ENCODE peak calls at places on chromosomes 12 and 14, in seven cellular contexts. J is head of caudate nucleus; R is stimulated activated CD4-positive, alpha-beta T cell treated with anti-CD3 and anti-CD28 coated beads, Interleukin-2, amount 100 ng/mL, for 48 hours; A is left cardiac atrium; C is neural crest cell; S is dorsolateral prefrontal cortex; K is neural progenitor cell. Q is an unnamed sample.

GRCh38 chr12:118608770-118609344 is 232.5 kb downstream of the SUDS3 start:
- DNase-seq in A (no peak), R (no peak), C (no peak), S (no peak), K (no peak), J (no peak), Q (no peak)

GRCh38 chr14:92657457-92658142 is 90.8 kb downstream of the LGMN start:
- DNase-seq in R (no peak), A (peak), K (no peak), J (peak), S (no peak), C (no peak), Q (peak)

GRCh38 chr14:103031566-103031911 is 25.8 kb downstream of the CDC42BPB start:
- DNase-seq in J (no peak), A (no peak), C (no peak), R (no peak), K (no peak), S (no peak), Q (no peak)

GRCh38 chr12:131795688-131796410 is 32.3 kb upstream of the MMP17 start:
- DNase-seq in K (no peak), J (no peak), C (no peak), R (no peak), S (no peak), A (no peak), Q (no peak)

GRCh38 chr14:103801459-103801858 is 45.9 kb downstream of the PPP1R13B start:
- DNase-seq in R (no peak), A (no peak), J (peak), S (no peak), K (no peak), C (no peak), Q (no peak)

GRCh38 chr12:115926037-115926670 is 351.3 kb downstream of the MED13L start:
- DNase-seq in K (no peak), A (no peak), J (no peak), S (no peak), C (no peak), R (no peak), Q (no peak)

GRCh38 chr14:101365329-101366158 is 195.8 kb upstream of the DIO3 start:
- DNase-seq in S (no peak), J (no peak), K (peak), C (no peak), A (no peak), R (no peak), Q (no peak)

GRCh38 chr12:1993871-1994371 is 10.3 kb downstream of the DCP1B start:
- DNase-seq in R (no peak), S (no peak), J (no peak), K (no peak), A (no peak), C (no peak), Q (no peak)

GRCh38 chr12:83805873-83806272 is 1106.7 kb downstream of the SLC6A15 start:
- DNase-seq in J (no peak), C (no peak), R (no peak), A (no peak), S (no peak), K (no peak), Q (no peak)

GRCh38 chr12:54300732-54301427 is at the start of gene NFE2:
- DNase-seq in C (peak), A (peak), J (peak), R (no peak), S (no peak), K (peak), Q (peak)

GRCh38 chr12:1779783-1780182 is 40.6 kb upstream of the LRTM2 start:
- DNase-seq in R (no peak), K (no peak), A (no peak), J (no peak), S (no peak), C (no peak), Q (no peak)

GRCh38 chr12:20946732-20947131 is 136.2 kb downstream of the SLCO1B3 start:
- DNase-seq in J (peak), C (peak), S (no peak), K (peak), A (no peak), R (peak), Q (peak)

GRCh38 chr12:42744539-42745156 is 155.1 kb upstream of the PRICKLE1 start:
- DNase-seq in K (no peak), J (no peak), S (no peak), A (no peak), C (peak), R (no peak), Q (no peak)

GRCh38 chr14:69964841-69965240 is 85.6 kb downstream of the SMOC1 start:
- DNase-seq in R (no peak), C (no peak), S (no peak), J (no peak), A (no peak), K (no peak), Q (no peak)

GRCh38 chr12:114760151-114760877 is 76.3 kb upstream of the TBX3 start:
- DNase-seq in S (no peak), C (no peak), R (no peak), K (no peak), J (no peak), A (no peak), Q (no peak)

GRCh38 chr14:54364555-54365415 is 32.0 kb upstream of the CDKN3 start:
- DNase-seq in A (peak), S (no peak), J (peak), R (no peak), K (no peak), C (no peak), Q (no peak)

Q was measured in CMK.